ENCODE peak calls at places on chromosome 15, in ten cellular contexts. One of them, this sample, is unnamed.

GRCh38 chr15:40914486-40914885 is 14.7 kb upstream of the DLL4 start:
- DNase-seq in activated B cell treated with CpG ODN at 0.5 μM for 24 hours: no peak
- DNase-seq in retinal pigment epithelial cell: no peak
- DNase-seq in heart right ventricle: no peak
- DNase-seq in H9: peak
- DNase-seq in AG04450: no peak
- DNase-seq in A549: no peak
- DNase-seq in PC-9: no peak
- DNase-seq in body of pancreas: no peak
- DNase-seq in Calu3: no peak
- DNase-seq in this sample: no peak

GRCh38 chr15:64478863-64479262 is 18.5 kb downstream of the ZNF609 start:
- DNase-seq in body of pancreas: no peak
- DNase-seq in PC-9: no peak
- DNase-seq in AG04450: peak
- DNase-seq in heart right ventricle: no peak
- DNase-seq in activated B cell treated with CpG ODN at 0.5 μM for 24 hours: no peak
- DNase-seq in retinal pigment epithelial cell: no peak
- DNase-seq in H9: no peak
- DNase-seq in Calu3: no peak
- DNase-seq in A549: peak
- DNase-seq in this sample: no peak

GRCh38 chr15:66633346-66633745 is 67.5 kb upstream of the LCTL start:
- DNase-seq in retinal pigment epithelial cell: no peak
- DNase-seq in heart right ventricle: no peak
- DNase-seq in Calu3: no peak
- DNase-seq in A549: no peak
- DNase-seq in activated B cell treated with CpG ODN at 0.5 μM for 24 hours: no peak
- DNase-seq in body of pancreas: no peak
- DNase-seq in AG04450: no peak
- DNase-seq in PC-9: no peak
- DNase-seq in H9: no peak
- DNase-seq in this sample: no peak

GRCh38 chr15:78457101-78457500 is 19.1 kb downstream of the IREB2 start:
- DNase-seq in A549: peak
- DNase-seq in activated B cell treated with CpG ODN at 0.5 μM for 24 hours: no peak
- DNase-seq in body of pancreas: no peak
- DNase-seq in H9: no peak
- DNase-seq in AG04450: peak
- DNase-seq in retinal pigment epithelial cell: no peak
- DNase-seq in PC-9: peak
- DNase-seq in heart right ventricle: no peak
- DNase-seq in Calu3: no peak
- DNase-seq in this sample: no peak

GRCh38 chr15:23628612-23629233 is 18.9 kb downstream of the MAGEL2 start:
- DNase-seq in H9: no peak
- DNase-seq in AG04450: no peak
- DNase-seq in body of pancreas: no peak
- DNase-seq in A549: no peak
- DNase-seq in heart right ventricle: no peak
- DNase-seq in Calu3: no peak
- DNase-seq in retinal pigment epithelial cell: no peak
- DNase-seq in activated B cell treated with CpG ODN at 0.5 μM for 24 hours: no peak
- DNase-seq in PC-9: no peak
- DNase-seq in this sample: no peak

GRCh38 chr15:76354823-76355440 is 18.4 kb downstream of the ISL2 start:
- DNase-seq in PC-9: no peak
- DNase-seq in heart right ventricle: no peak
- DNase-seq in A549: no peak
- DNase-seq in activated B cell treated with CpG ODN at 0.5 μM for 24 hours: no peak
- DNase-seq in Calu3: no peak
- DNase-seq in retinal pigment epithelial cell: no peak
- DNase-seq in body of pancreas: no peak
- DNase-seq in AG04450: no peak
- DNase-seq in H9: no peak
- DNase-seq in this sample: no peak

GRCh38 chr15:27492021-27492621 is 521.1 kb downstream of the GABRG3 start:
- DNase-seq in PC-9: no peak
- DNase-seq in Calu3: no peak
- DNase-seq in body of pancreas: no peak
- DNase-seq in AG04450: no peak
- DNase-seq in H9: no peak
- DNase-seq in activated B cell treated with CpG ODN at 0.5 μM for 24 hours: no peak
- DNase-seq in A549: no peak
- DNase-seq in heart right ventricle: no peak
- DNase-seq in retinal pigment epithelial cell: peak
- DNase-seq in this sample: no peak

GRCh38 chr15:45254405-45255293 is 2.6 kb downstream of the SLC28A2 start:
- DNase-seq in H9: no peak
- DNase-seq in A549: peak
- DNase-seq in activated B cell treated with CpG ODN at 0.5 μM for 24 hours: no peak
- DNase-seq in heart right ventricle: no peak
- DNase-seq in retinal pigment epithelial cell: no peak
- DNase-seq in AG04450: peak
- DNase-seq in PC-9: no peak
- DNase-seq in body of pancreas: peak
- DNase-seq in Calu3: peak
- DNase-seq in this sample: no peak

GRCh38 chr15:68149059-68149458 is 56.1 kb downstream of the CALML4 start:
- DNase-seq in retinal pigment epithelial cell: no peak
- DNase-seq in body of pancreas: no peak
- DNase-seq in H9: no peak
- DNase-seq in Calu3: no peak
- DNase-seq in AG04450: no peak
- DNase-seq in A549: no peak
- DNase-seq in activated B cell treated with CpG ODN at 0.5 μM for 24 hours: no peak
- DNase-seq in PC-9: peak
- DNase-seq in heart right ventricle: no peak
- DNase-seq in this sample: no peak

GRCh38 chr15:64844576-64845140 is 2.9 kb downstream of the PLEKHO2 start:
- DNase-seq in H9: peak
- DNase-seq in retinal pigment epithelial cell: no peak
- DNase-seq in Calu3: no peak
- DNase-seq in AG04450: no peak
- DNase-seq in A549: no peak
- DNase-seq in PC-9: no peak
- DNase-seq in activated B cell treated with CpG ODN at 0.5 μM for 24 hours: no peak
- DNase-seq in body of pancreas: no peak
- DNase-seq in heart right ventricle: no peak
- DNase-seq in this sample: no peak

GRCh38 chr15:79086814-79087213 is 3.8 kb downstream of the RASGRF1 start:
- DNase-seq in heart right ventricle: no peak
- DNase-seq in A549: no peak
- DNase-seq in body of pancreas: no peak
- DNase-seq in AG04450: no peak
- DNase-seq in Calu3: no peak
- DNase-seq in activated B cell treated with CpG ODN at 0.5 μM for 24 hours: no peak
- DNase-seq in retinal pigment epithelial cell: no peak
- DNase-seq in PC-9: no peak
- DNase-seq in H9: peak
- DNase-seq in this sample: no peak

GRCh38 chr15:75201609-75202250 is at the start of gene C15orf39:
- DNase-seq in Calu3: peak
- DNase-seq in body of pancreas: peak
- DNase-seq in retinal pigment epithelial cell: no peak
- DNase-seq in A549: peak
- DNase-seq in PC-9: peak
- DNase-seq in activated B cell treated with CpG ODN at 0.5 μM for 24 hours: peak
- DNase-seq in AG04450: no peak
- DNase-seq in H9: peak
- DNase-seq in heart right ventricle: peak
- DNase-seq in this sample: no peak

GRCh38 chr15:75200765-75201608 is 695 bp upstream of the C15orf39 start:
- DNase-seq in body of pancreas: peak
- DNase-seq in heart right ventricle: no peak
- DNase-seq in H9: peak
- DNase-seq in Calu3: peak
- DNase-seq in PC-9: peak
- DNase-seq in AG04450: no peak
- DNase-seq in A549: no peak
- DNase-seq in retinal pigment epithelial cell: no peak
- DNase-seq in activated B cell treated with CpG ODN at 0.5 μM for 24 hours: peak
- DNase-seq in this sample: no peak

GRCh38 chr15:75203908-75204263 is 2.2 kb downstream of the C15orf39 start:
- DNase-seq in A549: no peak
- DNase-seq in PC-9: no peak
- DNase-seq in retinal pigment epithelial cell: no peak
- DNase-seq in activated B cell treated with CpG ODN at 0.5 μM for 24 hours: no peak
- DNase-seq in body of pancreas: no peak
- DNase-seq in heart right ventricle: no peak
- DNase-seq in H9: no peak
- DNase-seq in Calu3: no peak
- DNase-seq in AG04450: no peak
- DNase-seq in this sample: no peak

GRCh38 chr15:75203017-75203907 is 1.6 kb downstream of the C15orf39 start:
- DNase-seq in heart right ventricle: no peak
- DNase-seq in body of pancreas: no peak
- DNase-seq in Calu3: no peak
- DNase-seq in PC-9: no peak
- DNase-seq in H9: no peak
- DNase-seq in activated B cell treated with CpG ODN at 0.5 μM for 24 hours: no peak
- DNase-seq in AG04450: no peak
- DNase-seq in retinal pigment epithelial cell: no peak
- DNase-seq in A549: peak
- DNase-seq in this sample: no peak

GRCh38 chr15:75202251-75203016 is 752 bp downstream of the C15orf39 start:
- DNase-seq in body of pancreas: peak
- DNase-seq in activated B cell treated with CpG ODN at 0.5 μM for 24 hours: peak
- DNase-seq in heart right ventricle: peak
- DNase-seq in A549: peak
- DNase-seq in H9: peak
- DNase-seq in retinal pigment epithelial cell: no peak
- DNase-seq in PC-9: peak
- DNase-seq in Calu3: peak
- DNase-seq in AG04450: peak
- DNase-seq in this sample: no peak
- TF ChIP-seq CTCF in body of pancreas: no peak
- TF ChIP-seq CTCF in activated B cell treated with CpG ODN at 0.5 μM for 24 hours: no peak
- TF ChIP-seq CTCF in heart right ventricle: peak
- TF ChIP-seq CTCF in A549: peak
- TF ChIP-seq CTCF in H9: peak
- TF ChIP-seq CTCF in retinal pigment epithelial cell: no peak
- TF ChIP-seq CTCF in PC-9: peak
- TF ChIP-seq CTCF in Calu3: no peak
- TF ChIP-seq CTCF in AG04450: no peak
- TF ChIP-seq CTCF in this sample: no peak

GRCh38 chr15:85443593-85444328 is 63.4 kb downstream of the AKAP13 start:
- DNase-seq in AG04450: no peak
- DNase-seq in H9: no peak
- DNase-seq in Calu3: peak
- DNase-seq in heart right ventricle: no peak
- DNase-seq in A549: peak
- DNase-seq in PC-9: peak
- DNase-seq in body of pancreas: peak
- DNase-seq in retinal pigment epithelial cell: peak
- DNase-seq in activated B cell treated with CpG ODN at 0.5 μM for 24 hours: no peak
- DNase-seq in this sample: peak
- TF ChIP-seq CTCF in AG04450: no peak
- TF ChIP-seq CTCF in H9: no peak
- TF ChIP-seq CTCF in Calu3: no peak
- TF ChIP-seq CTCF in heart right ventricle: no peak
- TF ChIP-seq CTCF in A549: no peak
- TF ChIP-seq CTCF in PC-9: no peak
- TF ChIP-seq CTCF in body of pancreas: peak
- TF ChIP-seq CTCF in retinal pigment epithelial cell: peak
- TF ChIP-seq CTCF in activated B cell treated with CpG ODN at 0.5 μM for 24 hours: no peak
- TF ChIP-seq CTCF in this sample: peak

GRCh38 chr15:72473670-72474465 is at the start of gene ARIH1:
- DNase-seq in AG04450: peak
- DNase-seq in body of pancreas: peak
- DNase-seq in PC-9: peak
- DNase-seq in retinal pigment epithelial cell: peak
- DNase-seq in H9: peak
- DNase-seq in Calu3: peak
- DNase-seq in activated B cell treated with CpG ODN at 0.5 μM for 24 hours: peak
- DNase-seq in A549: peak
- DNase-seq in heart right ventricle: peak
- DNase-seq in this sample: peak

GRCh38 chr15:72475674-72476073 is 1.5 kb downstream of the ARIH1 start:
- DNase-seq in PC-9: no peak
- DNase-seq in heart right ventricle: no peak
- DNase-seq in AG04450: no peak
- DNase-seq in activated B cell treated with CpG ODN at 0.5 μM for 24 hours: no peak
- DNase-seq in H9: no peak
- DNase-seq in retinal pigment epithelial cell: no peak
- DNase-seq in body of pancreas: no peak
- DNase-seq in Calu3: no peak
- DNase-seq in A549: no peak
- DNase-seq in this sample: no peak

GRCh38 chr15:72474912-72475601 is 927 bp downstream of the ARIH1 start:
- DNase-seq in H9: peak
- DNase-seq in body of pancreas: peak
- DNase-seq in AG04450: peak
- DNase-seq in Calu3: peak
- DNase-seq in retinal pigment epithelial cell: peak
- DNase-seq in activated B cell treated with CpG ODN at 0.5 μM for 24 hours: peak
- DNase-seq in A549: peak
- DNase-seq in PC-9: peak
- DNase-seq in heart right ventricle: peak
- DNase-seq in this sample: peak

GRCh38 chr15:72474466-72474911 is 359 bp downstream of the ARIH1 start:
- DNase-seq in Calu3: no peak
- DNase-seq in PC-9: no peak
- DNase-seq in heart right ventricle: no peak
- DNase-seq in A549: no peak
- DNase-seq in body of pancreas: no peak
- DNase-seq in retinal pigment epithelial cell: no peak
- DNase-seq in activated B cell treated with CpG ODN at 0.5 μM for 24 hours: no peak
- DNase-seq in H9: no peak
- DNase-seq in AG04450: no peak
- DNase-seq in this sample: no peak

GRCh38 chr15:72472907-72473669 is 1.0 kb upstream of the ARIH1 start:
- DNase-seq in heart right ventricle: no peak
- DNase-seq in Calu3: no peak
- DNase-seq in activated B cell treated with CpG ODN at 0.5 μM for 24 hours: no peak
- DNase-seq in A549: peak
- DNase-seq in body of pancreas: no peak
- DNase-seq in PC-9: no peak
- DNase-seq in retinal pigment epithelial cell: no peak
- DNase-seq in H9: no peak
- DNase-seq in AG04450: no peak
- DNase-seq in this sample: peak
- TF ChIP-seq CTCF in heart right ventricle: no peak
- TF ChIP-seq CTCF in Calu3: no peak
- TF ChIP-seq CTCF in activated B cell treated with CpG ODN at 0.5 μM for 24 hours: no peak
- TF ChIP-seq CTCF in A549: no peak
- TF ChIP-seq CTCF in body of pancreas: no peak
- TF ChIP-seq CTCF in PC-9: peak
- TF ChIP-seq CTCF in retinal pigment epithelial cell: peak
- TF ChIP-seq CTCF in H9: no peak
- TF ChIP-seq CTCF in AG04450: peak
- TF ChIP-seq CTCF in this sample: peak

DNA sequence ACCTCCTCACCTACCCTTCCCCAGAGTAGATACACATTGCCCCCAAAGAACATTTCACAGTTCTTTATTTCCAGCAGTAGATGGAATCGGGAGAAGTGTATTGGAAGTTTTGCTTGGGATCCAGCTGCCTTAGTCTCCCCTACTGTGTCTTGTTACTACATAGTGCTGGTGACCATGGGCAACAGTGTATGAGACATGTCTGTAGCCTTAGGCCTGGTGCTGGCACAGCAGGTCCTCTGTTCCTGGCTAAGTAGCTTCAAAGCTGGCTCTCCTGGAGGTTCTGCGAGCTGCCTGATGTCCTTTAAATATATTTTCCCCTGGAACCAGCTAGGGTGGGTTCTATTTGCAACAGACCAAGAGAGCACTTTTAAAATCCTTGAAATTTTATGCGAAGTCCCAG is 174.7 kb downstream of the THSD4 start:
- DNase-seq in AG04450: no peak
- DNase-seq in activated B cell treated with CpG ODN at 0.5 μM for 24 hours: no peak
- DNase-seq in body of pancreas: no peak
- DNase-seq in Calu3: no peak
- DNase-seq in A549: no peak
- DNase-seq in H9: no peak
- DNase-seq in heart right ventricle: no peak
- DNase-seq in retinal pigment epithelial cell: no peak
- DNase-seq in PC-9: no peak
- DNase-seq in this sample: no peak
- TF ChIP-seq CTCF in AG04450: no peak
- TF ChIP-seq CTCF in activated B cell treated with CpG ODN at 0.5 μM for 24 hours: no peak
- TF ChIP-seq CTCF in body of pancreas: no peak
- TF ChIP-seq CTCF in Calu3: no peak
- TF ChIP-seq CTCF in A549: no peak
- TF ChIP-seq CTCF in H9: no peak
- TF ChIP-seq CTCF in heart right ventricle: no peak
- TF ChIP-seq CTCF in retinal pigment epithelial cell: no peak
- TF ChIP-seq CTCF in PC-9: no peak
- TF ChIP-seq CTCF in this sample: no peak